ENCODE peak calls at places on chromosomes 7 and 10, in seven cellular contexts. F is heart left ventricle; O is sigmoid colon; B is CD8-positive, alpha-beta T cell; M is neural progenitor cell; K is Panc1; R is adrenal gland. A is an unnamed sample.

GRCh38 chr7:137146012-137146455 is 197.5 kb downstream of the PTN start:
- DNase-seq in B (no peak), F (no peak), M (no peak), R (no peak), K (no peak), O (no peak), A (no peak)

GRCh38 chr10:88114368-88114767 is 250.9 kb downstream of the PTEN start:
- DNase-seq in B (no peak), F (peak; percentile 48), O (no peak), K (peak; percentile 42), R (peak; percentile 40), M (peak; percentile 45), A (peak; percentile 46)

GRCh38 chr10:22293747-22294404 is 22.3 kb upstream of the COMMD3 start:
- DNase-seq in O (no peak), R (no peak), F (no peak), K (no peak), B (no peak), M (no peak), A (no peak)

GRCh38 chr7:47427046-47427643 is 154.8 kb downstream of the TNS3 start:
- DNase-seq in F (no peak), O (peak; percentile 18), M (no peak), B (no peak), R (no peak), K (no peak), A (no peak)

GRCh38 chr7:25259487-25260243 is 31.4 kb upstream of the NPVF start:
- DNase-seq in M (peak; percentile 86), B (peak; percentile 42), F (peak; percentile 45), K (peak; percentile 46), O (peak; percentile 80), R (peak; percentile 68), A (peak; percentile 95)

GRCh38 chr10:10662720-10663467 is 354.8 kb upstream of the CELF2 start:
- DNase-seq in F (no peak), B (no peak), R (no peak), M (no peak), O (no peak), K (no peak), A (peak; percentile 72)

GRCh38 chr7:40393660-40394059 is 258.9 kb downstream of the SUGCT start:
- DNase-seq in M (no peak), F (no peak), R (no peak), B (no peak), K (no peak), O (no peak), A (no peak)

GRCh38 chr7:4166807-4167206 is 515.3 kb upstream of the FOXK1 start:
- DNase-seq in O (no peak), B (no peak), M (no peak), F (no peak), K (no peak), R (no peak), A (no peak)

GRCh38 chr10:93821051-93821772 is 63.5 kb downstream of the LGI1 start:
- DNase-seq in M (peak; percentile 27), O (no peak), K (no peak), F (no peak), B (no peak), R (no peak), A (peak; percentile 48)

GRCh38 chr7:49583440-49583839 is 190.0 kb upstream of the VWC2 start:
- DNase-seq in B (no peak), K (no peak), R (no peak), M (no peak), O (no peak), F (no peak), A (no peak)

GRCh38 chr7:80681272-80681885 is 42.9 kb downstream of the CD36 start:
- DNase-seq in R (no peak), M (no peak), O (no peak), F (no peak), K (no peak), B (no peak), A (peak; percentile 13)

GRCh38 chr7:49773082-49773938 is at the start of gene VWC2:
- DNase-seq in K (no peak), F (peak; percentile 65), R (no peak), O (no peak), M (peak; percentile 80), B (no peak), A (no peak)

GRCh38 chr10:92848037-92848440 is 281 bp upstream of the EXOC6 start:
- DNase-seq in M (no peak), B (no peak), R (no peak), K (no peak), F (no peak), O (no peak), A (no peak)

GRCh38 chr7:150388709-150389531 is 9.8 kb downstream of the ZNF775 start:
- DNase-seq in K (no peak), R (peak; percentile 91), F (peak; percentile 90), B (no peak), M (peak; percentile 52), O (peak; percentile 95), A (peak; percentile 92)

GRCh38 chr10:69504576-69505250 is 53.4 kb downstream of the TSPAN15 start:
- DNase-seq in M (no peak), R (no peak), O (peak; percentile 58), F (no peak), B (no peak), K (no peak), A (no peak)

GRCh38 chr7:113812881-113813280 is 105.9 kb downstream of the PPP1R3A start:
- DNase-seq in K (no peak), R (no peak), O (no peak), M (no peak), B (no peak), F (no peak), A (no peak)

GRCh38 chr7:27157717-27158431 is 1.4 kb upstream of the HOXA7 start:
- DNase-seq in K (no peak), O (peak; percentile 60), M (no peak), B (no peak), R (no peak), F (no peak), A (no peak)

GRCh38 chr7:73828107-73828803 is 2.5 kb upstream of the CLDN4 start:
- DNase-seq in O (no peak), K (peak; percentile 88), R (no peak), M (no peak), B (no peak), F (no peak), A (peak; percentile 63)

GRCh38 chr7:17299477-17299991 is 1.1 kb downstream of the AHR start:
- DNase-seq in M (no peak), K (no peak), F (no peak), R (no peak), B (no peak), O (no peak), A (no peak)

GRCh38 chr10:93126484-93127052 is 52.9 kb downstream of the CYP26A1 start:
- DNase-seq in K (no peak), O (no peak), R (no peak), M (peak; percentile 19), F (no peak), B (no peak), A (no peak)

GRCh38 chr7:69803699-69804516 is 205.6 kb downstream of the AUTS2 start:
- DNase-seq in B (no peak), K (no peak), F (no peak), O (no peak), M (no peak), R (no peak), A (peak; percentile 47)

GRCh38 chr10:74585231-74586087 is 240.9 kb upstream of the KAT6B start:
- DNase-seq in M (peak; percentile 32), R (peak; percentile 29), F (no peak), B (no peak), K (no peak), O (no peak), A (peak; percentile 17)

GRCh38 chr10:74587109-74587508 is 239.3 kb upstream of the KAT6B start:
- DNase-seq in R (no peak), B (no peak), O (no peak), K (no peak), F (no peak), M (no peak), A (no peak)

GRCh38 chr10:74589226-74589673 is 237.2 kb upstream of the KAT6B start:
- DNase-seq in M (peak; percentile 81), F (peak; percentile 95), R (peak; percentile 94), B (peak; percentile 70), O (peak; percentile 97), K (no peak), A (peak; percentile 56)

GRCh38 chr10:74586088-74586585 is 240.3 kb upstream of the KAT6B start:
- DNase-seq in M (no peak), B (peak; percentile 41), O (no peak), K (no peak), F (no peak), R (no peak), A (no peak)
- H3K4me1 ChIP-seq in M (peaks cover 26% of the 10 kb centered on the region), B (peaks cover 48% of the 10 kb centered on the region), O (peaks cover 53% of the 10 kb centered on the region), K (peaks cover 13% of the 10 kb centered on the region), F (peaks cover 49% of the 10 kb centered on the region), R (peaks cover 45% of the 10 kb centered on the region), A (peaks cover 11% of the 10 kb centered on the region)

GRCh38 chr10:37960738-37961137 is 15.7 kb downstream of the ZNF25 start:
- DNase-seq in O (no peak), B (no peak), M (no peak), R (no peak), F (no peak), K (no peak), A (no peak)

DNA sequence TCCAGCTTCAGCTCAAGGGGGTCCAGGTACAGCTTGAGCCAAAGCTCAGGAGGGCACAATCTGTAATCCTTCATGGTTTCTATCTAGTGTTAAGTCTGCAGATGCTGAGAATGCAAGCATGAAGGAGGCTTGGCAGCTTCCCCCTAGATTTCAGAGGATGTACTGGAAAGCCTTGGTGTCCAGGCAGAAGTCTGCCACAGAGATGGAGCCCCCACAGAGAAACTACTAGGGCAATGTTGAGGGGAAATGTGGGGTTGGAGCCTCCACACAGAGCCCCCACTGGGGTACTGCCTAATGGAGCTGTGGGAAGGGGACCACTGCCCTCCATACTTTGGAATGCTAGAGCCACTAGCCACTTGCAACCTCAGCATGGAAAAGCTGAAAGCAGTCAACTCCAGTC is 11.4 kb downstream of the ZNF25 start:
- DNase-seq in F (no peak), K (no peak), B (no peak), R (no peak), O (no peak), M (no peak), A (no peak)
- H3K9me3 ChIP-seq in F (no peaks in the 10 kb centered on the region), K (no peaks in the 10 kb centered on the region), B (peaks cover 8% of the 10 kb centered on the region), R (no peaks in the 10 kb centered on the region), O (peaks cover 11% of the 10 kb centered on the region), M (peaks cover 14% of the 10 kb centered on the region), A (no peaks in the 10 kb centered on the region)

DNA sequence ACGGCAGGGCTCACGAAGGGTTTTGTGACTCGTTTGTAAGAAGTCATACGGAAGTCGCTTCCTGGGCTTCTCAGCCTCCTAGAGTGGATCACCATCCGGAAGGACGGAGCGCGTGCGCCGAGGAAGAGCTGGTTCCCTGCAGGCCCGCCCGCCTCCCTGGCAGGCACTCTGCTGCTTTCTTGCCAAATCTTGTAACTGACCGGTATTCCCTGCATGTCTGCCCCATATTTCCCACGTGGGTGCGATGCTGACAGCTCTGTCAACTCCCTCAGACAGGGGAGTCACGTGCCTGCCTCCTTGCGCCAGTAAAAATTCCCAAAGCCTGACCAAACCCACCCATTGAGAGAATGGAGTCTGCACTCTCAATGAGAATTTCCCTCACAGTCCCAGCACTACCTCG is 12.7 kb downstream of the SHH start:
- DNase-seq in R (no peak), F (peak; percentile 13), M (no peak), O (no peak), K (no peak), B (no peak), A (no peak)
- H3K27me3 ChIP-seq in R (peaks cover 21% of the 10 kb centered on the region), F (peaks cover 71% of the 10 kb centered on the region), M (peaks cover 97% of the 10 kb centered on the region), O (peaks cover 88% of the 10 kb centered on the region), K (no peaks in the 10 kb centered on the region), B (peaks cover 11% of the 10 kb centered on the region), A (peaks cover 18% of the 10 kb centered on the region)

DNA sequence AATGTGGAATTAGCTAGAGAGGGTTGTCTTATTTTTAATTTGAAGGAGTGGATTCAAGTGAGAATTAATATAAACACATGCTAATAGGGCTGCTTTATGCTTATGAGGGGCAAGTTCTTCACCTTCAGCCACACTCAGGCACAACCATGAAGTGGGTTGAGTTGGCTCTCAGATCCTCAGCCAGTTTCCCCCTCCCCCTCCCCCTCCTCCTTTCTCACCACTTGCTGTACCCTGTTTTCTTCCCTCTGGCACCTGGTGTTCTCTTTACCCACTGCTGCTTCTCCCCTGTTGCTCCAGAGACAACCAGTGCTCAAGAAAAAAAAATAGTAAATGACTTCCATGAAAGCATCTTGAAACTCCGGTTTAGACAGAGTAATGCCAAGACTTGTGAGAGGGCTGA is 1083.3 kb downstream of the CNTNAP2 start:
- DNase-seq in F (no peak), O (no peak), B (no peak), M (no peak), K (no peak), R (no peak), A (no peak)
- H3K4me1 ChIP-seq in F (no peaks in the 10 kb centered on the region), O (no peaks in the 10 kb centered on the region), B (no peaks in the 10 kb centered on the region), M (peaks cover 5% of the 10 kb centered on the region), K (no peaks in the 10 kb centered on the region), R (no peaks in the 10 kb centered on the region), A (no peaks in the 10 kb centered on the region)

A was measured in SJCRH30.